ENCODE peak calls at places on chromosomes 12 and 14, in six cellular contexts. C, E, O, A, F and B are unnamed samples.

GRCh38 chr14:56754966-56755365 is 55.3 kb downstream of the OTX2 start:
- DNase-seq in C (no peak), E (no peak), O (no peak), A (no peak), F (no peak), B (no peak)

GRCh38 chr14:26593377-26593776 is 4.5 kb downstream of the NOVA1 start:
- DNase-seq in C (no peak), E (no peak), O (no peak), A (no peak), F (no peak), B (no peak)

GRCh38 chr14:67477926-67478915 is 10.3 kb downstream of the TMEM229B start:
- DNase-seq in C (no peak), E (no peak), O (no peak), A (no peak), F (no peak), B (no peak)

GRCh38 chr14:74620497-74620921 is 8.5 kb upstream of the LTBP2 start:
- DNase-seq in C (no peak), E (peak; percentile 97), O (peak; percentile 77), A (peak; percentile 98), F (no peak), B (no peak)

GRCh38 chr14:99537399-99537798 is 56.2 kb downstream of the CCNK start:
- DNase-seq in C (no peak), E (peak; percentile 51), O (peak; percentile 93), A (peak; percentile 93), F (no peak), B (no peak)

GRCh38 chr12:112005419-112006395 is 7.3 kb downstream of the TMEM116 start:
- DNase-seq in C (no peak), E (no peak), O (peak; percentile 18), A (no peak), F (no peak), B (no peak)

GRCh38 chr14:71243697-71244096 is 336.4 kb downstream of the PCNX1 start:
- DNase-seq in C (no peak), E (no peak), O (peak; percentile 68), A (no peak), F (no peak), B (no peak)

GRCh38 chr12:19369691-19370148 is 69.6 kb upstream of the AEBP2 start:
- DNase-seq in C (no peak), E (no peak), O (peak; percentile 74), A (no peak), F (no peak), B (no peak)

GRCh38 chr14:54447231-54447692 is 6.1 kb upstream of the CNIH1 start:
- DNase-seq in C (no peak), E (no peak), O (peak; percentile 47), A (no peak), F (no peak), B (no peak)

GRCh38 chr12:64528616-64529015 is 76.7 kb downstream of the TBK1 start:
- DNase-seq in C (no peak), E (no peak), O (no peak), A (no peak), F (no peak), B (no peak)

GRCh38 chr14:68622856-68623255 is 170.0 kb downstream of the ZFP36L1 start:
- DNase-seq in C (no peak), E (no peak), O (no peak), A (no peak), F (no peak), B (no peak)

GRCh38 chr12:115261691-115262398 is 577.9 kb upstream of the TBX3 start:
- DNase-seq in C (no peak), E (no peak), O (no peak), A (peak; percentile 42), F (no peak), B (no peak)

GRCh38 chr14:64779472-64779871 is 75.2 kb downstream of the PLEKHG3 start:
- DNase-seq in C (no peak), E (no peak), O (no peak), A (no peak), F (no peak), B (no peak)

GRCh38 chr12:49698619-49699545 is 8.3 kb downstream of the FMNL3 start:
- DNase-seq in C (no peak), E (peak; percentile 83), O (peak; percentile 56), A (peak; percentile 84), F (no peak), B (peak; percentile 24)

GRCh38 chr12:64091186-64091585 is 130.9 kb downstream of the KICS2 start:
- DNase-seq in C (no peak), E (no peak), O (no peak), A (no peak), F (no peak), B (no peak)

GRCh38 chr12:59403259-59403932 is 192.4 kb upstream of the SLC16A7 start:
- DNase-seq in C (peak; percentile 1), E (peak; percentile 51), O (peak; percentile 70), A (no peak), F (peak; percentile 69), B (peak; percentile 21)

GRCh38 chr12:52195065-52195730 is 3.4 kb upstream of the KRT80 start:
- DNase-seq in C (no peak), E (no peak), O (no peak), A (peak; percentile 74), F (peak; percentile 41), B (no peak)

GRCh38 chr14:29554335-29554734 is 373.3 kb downstream of the PRKD1 start:
- DNase-seq in C (no peak), E (no peak), O (no peak), A (no peak), F (no peak), B (no peak)

GRCh38 chr14:73465833-73466532 is 7.6 kb upstream of the NUMB start:
- DNase-seq in C (no peak), E (peak; percentile 83), O (no peak), A (peak; percentile 40), F (no peak), B (no peak)

GRCh38 chr12:92051441-92051840 is 94.2 kb downstream of the BTG1 start:
- DNase-seq in C (no peak), E (no peak), O (no peak), A (no peak), F (no peak), B (no peak)

GRCh38 chr14:60051690-60052324 is 39.9 kb upstream of the PCNX4 start:
- DNase-seq in C (no peak), E (no peak), O (peak; percentile 26), A (peak; percentile 15), F (no peak), B (no peak)

GRCh38 chr12:49331360-49332222 is 5.4 kb downstream of the C1QL4 start:
- DNase-seq in C (no peak), E (peak; percentile 83), O (peak; percentile 89), A (peak; percentile 73), F (peak; percentile 85), B (no peak)

GRCh38 chr14:63893701-63894458 is 41.1 kb downstream of the SYNE2 start:
- DNase-seq in C (no peak), E (peak; percentile 56), O (peak; percentile 69), A (peak; percentile 27), F (peak; percentile 78), B (no peak)

GRCh38 chr14:93953739-93954515 is 22.4 kb downstream of the ASB2 start:
- DNase-seq in C (no peak), E (no peak), O (no peak), A (no peak), F (no peak), B (no peak)

GRCh38 chr14:99755068-99755405 is 38.2 kb upstream of the EML1 start:
- DNase-seq in C (no peak), E (no peak), O (no peak), A (no peak), F (peak; percentile 73), B (no peak)

GRCh38 chr12:90947869-90948268 is 7.1 kb downstream of the CCER1 start:
- DNase-seq in C (no peak), E (no peak), O (no peak), A (no peak), F (no peak), B (no peak)

GRCh38 chr14:100030441-100031153 is 34.6 kb upstream of the EVL start:
- DNase-seq in C (no peak), E (peak; percentile 10), O (peak; percentile 81), A (peak; percentile 68), F (no peak), B (no peak)

GRCh38 chr12:47767197-47767724 is 5.8 kb upstream of the SLC48A1 start:
- DNase-seq in C (peak; percentile 69), E (peak; percentile 78), O (peak; percentile 45), A (peak; percentile 68), F (no peak), B (peak; percentile 72)

GRCh38 chr14:100737526-100737925 is 10.8 kb downstream of the DLK1 start:
- DNase-seq in C (no peak), E (no peak), O (no peak), A (no peak), F (no peak), B (no peak)

GRCh38 chr12:42812086-42812485 is 222.5 kb upstream of the PRICKLE1 start:
- DNase-seq in C (no peak), E (no peak), O (no peak), A (no peak), F (no peak), B (no peak)